ENCODE peak calls at places on chromosomes 12 and 14, in seven cellular contexts. O is K562, R is H1, D is HCT116, V is SK-N-SH, B is HepG2, A is GM12878. W is an unnamed sample.
A peak's percentile ranks its signal among the peaks of the same experiment; 100 is the strongest.

GRCh38 chr14:36580141-36580855 is 2.1 kb downstream of the NKX2-8 start:
- DNase-seq in O (no peak), R (no peak), D (no peak), V (peak; percentile 21), B (no peak), A (no peak), W (no peak)

GRCh38 chr12:80943345-80943744 is 5.6 kb upstream of the LIN7A start:
- DNase-seq in O (no peak), R (no peak), D (no peak), V (no peak), B (peak; percentile 21), A (no peak), W (no peak)

GRCh38 chr12:18382486-18382885 is 121.2 kb downstream of the PIK3C2G start:
- DNase-seq in O (no peak), R (no peak), D (no peak), V (no peak), B (no peak), A (no peak), W (no peak)

GRCh38 chr14:69685716-69686115 is 74.3 kb downstream of the SUSD6 start:
- DNase-seq in O (no peak), R (no peak), D (no peak), V (no peak), B (peak; percentile 62), A (no peak), W (no peak)

GRCh38 chr14:86321151-86321550 is 791.2 kb downstream of the FLRT2 start:
- DNase-seq in O (no peak), R (no peak), D (no peak), V (no peak), B (no peak), A (no peak), W (no peak)

GRCh38 chr12:19200261-19200660 is 70.7 kb downstream of the PLEKHA5 start:
- DNase-seq in O (no peak), R (no peak), D (no peak), V (no peak), B (no peak), A (no peak), W (no peak)

GRCh38 chr14:71780075-71780474 is 152.2 kb upstream of the RGS6 start:
- DNase-seq in O (no peak), R (no peak), D (no peak), V (no peak), B (no peak), A (no peak), W (no peak)

GRCh38 chr12:78149459-78149858 is 318.8 kb downstream of the NAV3 start:
- DNase-seq in O (no peak), R (no peak), D (no peak), V (peak; percentile 1), B (no peak), A (no peak), W (no peak)

GRCh38 chr14:44812672-44813071 is 149.1 kb downstream of the KLHL28 start:
- DNase-seq in O (no peak), R (no peak), D (no peak), V (no peak), B (no peak), A (no peak), W (no peak)

GRCh38 chr12:3597526-3598210 is 106.7 kb downstream of the PRMT8 start:
- DNase-seq in O (no peak), R (no peak), D (no peak), V (no peak), B (no peak), A (no peak), W (no peak)

GRCh38 chr12:68403711-68404110 is 71.5 kb upstream of the MDM1 start:
- DNase-seq in O (no peak), R (no peak), D (no peak), V (no peak), B (no peak), A (no peak), W (peak; percentile 32)

GRCh38 chr12:6620137-6620884 is 13.1 kb upstream of the CHD4 start:
- DNase-seq in O (no peak), R (peak; percentile 80), D (no peak), V (peak; percentile 17), B (no peak), A (no peak), W (no peak)

GRCh38 chr14:24063263-24063836 is 8.0 kb upstream of the CPNE6 start:
- DNase-seq in O (no peak), R (no peak), D (no peak), V (peak; percentile 14), B (no peak), A (no peak), W (no peak)

GRCh38 chr12:115771601-115772000 is 505.9 kb downstream of the MED13L start:
- DNase-seq in O (no peak), R (no peak), D (no peak), V (no peak), B (no peak), A (no peak), W (no peak)

DNA sequence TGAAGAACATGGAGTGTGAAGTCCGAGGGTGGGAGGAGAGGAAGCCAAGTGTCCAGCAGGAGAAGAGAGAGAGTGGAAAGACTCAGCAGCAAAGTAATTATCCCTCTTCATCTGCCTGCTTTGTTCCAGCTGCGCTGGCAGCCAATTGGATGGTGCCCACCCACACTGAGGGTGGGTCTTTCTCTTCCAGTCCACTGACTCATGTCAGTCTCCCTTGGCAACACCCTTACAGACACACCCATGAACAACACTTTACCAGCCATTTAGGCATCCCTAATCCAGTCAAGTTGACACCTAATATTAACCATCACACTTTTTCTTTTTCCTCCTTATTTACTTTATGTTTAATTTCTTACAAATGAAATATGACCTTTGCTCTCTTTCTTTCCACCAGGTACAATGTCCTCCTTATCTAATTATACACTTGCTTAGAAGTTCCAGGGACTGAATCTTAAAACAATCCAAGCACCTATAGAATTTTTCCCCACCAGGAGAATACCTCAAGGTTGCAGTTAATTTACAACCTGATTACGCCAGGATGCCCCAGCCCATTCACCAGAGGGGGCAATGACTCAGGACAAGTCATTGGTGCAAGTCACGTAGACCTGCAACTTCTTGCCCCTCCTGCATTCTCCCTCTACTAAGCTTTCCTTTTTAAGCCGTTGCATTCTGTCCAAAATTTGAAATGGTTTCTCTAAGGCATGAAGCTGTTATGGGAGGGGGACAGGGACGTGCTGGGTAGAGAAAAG is 110.9 kb upstream of the SCAF11 start:
- DNase-seq in O (peak; percentile 29), R (no peak), D (no peak), V (no peak), B (no peak), A (no peak), W (no peak)
- TF ChIP-seq JUND in O (no peak), R (no peak), D (no peak), V (no peak), B (no peak), A (no peak), W (no peak)

DNA sequence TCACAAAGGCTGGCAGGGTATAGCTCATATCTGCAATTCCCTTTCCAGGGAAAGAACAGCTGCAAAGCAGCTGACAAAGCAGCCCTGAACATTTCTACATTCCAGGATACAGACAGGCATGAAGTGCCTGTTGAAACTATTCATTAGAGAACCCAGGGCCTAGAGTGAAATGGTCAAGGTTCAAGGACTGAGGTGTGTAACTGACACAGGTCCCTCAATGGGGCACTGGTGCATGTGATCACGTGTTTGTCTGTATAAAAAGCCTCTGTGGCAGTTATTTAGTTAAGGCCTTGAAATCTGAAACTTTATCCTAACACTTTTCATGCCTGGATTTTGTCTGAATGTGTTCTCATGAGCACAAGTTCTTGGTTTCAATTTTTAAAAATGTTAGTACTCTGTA is 47.1 kb downstream of the GIT2 start:
- DNase-seq in O (no peak), R (no peak), D (no peak), V (no peak), B (peak; percentile 99), A (no peak), W (no peak)
- TF ChIP-seq JUND in O (no peak), R (no peak), D (no peak), V (peak; percentile 23), B (no peak), A (no peak), W (no peak)

GRCh38 chr12:89544730-89545184 is 18.9 kb upstream of the POC1B start:
- DNase-seq in O (no peak), R (no peak), D (no peak), V (no peak), B (no peak), A (no peak), W (no peak)

GRCh38 chr12:89544027-89544426 is 18.2 kb upstream of the POC1B start:
- DNase-seq in O (peak; percentile 38), R (no peak), D (no peak), V (no peak), B (no peak), A (no peak), W (no peak)

GRCh38 chr12:89539425-89540117 is 13.7 kb upstream of the POC1B start:
- DNase-seq in O (peak; percentile 54), R (no peak), D (no peak), V (no peak), B (no peak), A (no peak), W (no peak)

GRCh38 chr12:89540586-89540985 is 14.7 kb upstream of the POC1B start:
- DNase-seq in O (peak; percentile 85), R (no peak), D (no peak), V (no peak), B (no peak), A (no peak), W (no peak)

GRCh38 chr12:89542912-89543592 is 17.2 kb upstream of the POC1B start:
- DNase-seq in O (peak; percentile 89), R (peak; percentile 53), D (peak; percentile 77), V (peak; percentile 63), B (peak; percentile 73), A (peak; percentile 38), W (peak; percentile 29)
- TF ChIP-seq JUND in O (no peak), R (no peak), D (no peak), V (no peak), B (no peak), A (no peak), W (no peak)

DNA sequence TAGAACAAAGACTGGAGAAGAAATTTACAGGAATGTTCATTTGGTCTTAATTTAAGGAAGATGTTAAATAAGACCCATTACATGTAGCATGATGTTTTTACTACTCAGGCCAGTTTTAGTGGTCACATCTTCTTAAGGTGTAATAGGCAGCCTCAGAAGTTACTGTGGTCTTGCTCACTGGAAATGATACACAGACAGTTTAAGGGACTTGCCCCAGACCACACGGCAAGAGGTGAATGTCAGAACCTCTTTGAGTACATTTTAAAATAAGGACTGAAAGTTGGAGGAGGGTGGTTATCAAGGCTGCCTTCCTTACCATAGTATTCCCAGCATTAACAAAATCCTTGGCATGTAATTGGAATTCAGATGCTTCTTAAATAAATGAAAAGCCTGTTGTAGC is 37.9 kb downstream of the LRRK2 start:
- DNase-seq in O (no peak), R (no peak), D (no peak), V (no peak), B (no peak), A (peak; percentile 49), W (no peak)
- TF ChIP-seq JUND in O (no peak), R (no peak), D (no peak), V (no peak), B (no peak), A (no peak), W (no peak)

DNA sequence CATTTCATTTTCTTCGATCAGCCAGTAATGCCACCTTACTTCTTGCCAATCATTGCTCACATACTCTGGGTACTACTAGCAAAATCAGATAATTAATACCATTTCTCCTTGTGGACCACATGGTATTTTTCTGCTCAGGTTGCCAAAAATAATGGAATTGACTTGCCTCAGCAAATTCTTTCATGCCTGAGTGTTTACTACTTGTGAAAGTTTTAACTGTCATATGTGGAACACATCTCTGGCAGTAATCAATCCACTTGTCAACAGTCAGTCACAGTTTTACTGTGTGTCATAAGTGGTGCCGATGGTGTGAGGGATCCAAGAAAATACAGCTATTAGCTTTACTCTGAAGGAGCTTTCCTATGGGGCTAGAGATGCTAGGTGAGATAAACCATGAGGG is 55.3 kb upstream of the ATF1 start:
- DNase-seq in O (no peak), R (no peak), D (no peak), V (no peak), B (no peak), A (no peak), W (no peak)
- TF ChIP-seq JUND in O (no peak), R (no peak), D (no peak), V (no peak), B (no peak), A (no peak), W (no peak)

W was measured in T47D.